ENCODE peak calls at places on chromosomes 5 and 9, in four cellular contexts. One of them, this sample, is unnamed.

GRCh38 chr5:37859805-37860204 is 20.0 kb upstream of the GDNF start:
- DNase-seq in SHP77: no peak
- DNase-seq in CD8-positive, alpha-beta memory T cell: no peak
- DNase-seq in GM23338: no peak
- DNase-seq in this sample: no peak

GRCh38 chr9:105475302-105475701 is 27.5 kb downstream of the FSD1L start:
- DNase-seq in GM23338: peak; percentile 68
- DNase-seq in SHP77: no peak
- DNase-seq in CD8-positive, alpha-beta memory T cell: no peak
- DNase-seq in this sample: peak; percentile 35

GRCh38 chr5:143374496-143375217 is 28.8 kb downstream of the NR3C1 start:
- DNase-seq in GM23338: no peak
- DNase-seq in CD8-positive, alpha-beta memory T cell: no peak
- DNase-seq in SHP77: no peak
- DNase-seq in this sample: no peak

GRCh38 chr9:2411459-2412215 is 209.9 kb upstream of the VLDLR start:
- DNase-seq in GM23338: peak; percentile 67
- DNase-seq in CD8-positive, alpha-beta memory T cell: no peak
- DNase-seq in SHP77: no peak
- DNase-seq in this sample: peak; percentile 12

GRCh38 chr9:95176755-95177319 is 140.7 kb downstream of the FANCC start:
- DNase-seq in SHP77: no peak
- DNase-seq in CD8-positive, alpha-beta memory T cell: no peak
- DNase-seq in GM23338: no peak
- DNase-seq in this sample: no peak

GRCh38 chr5:366541-367357 is 45.2 kb downstream of the AHRR start:
- DNase-seq in SHP77: no peak
- DNase-seq in GM23338: no peak
- DNase-seq in CD8-positive, alpha-beta memory T cell: no peak
- DNase-seq in this sample: no peak

GRCh38 chr9:97312556-97312955 is 5.1 kb downstream of the CCDC180 start:
- DNase-seq in SHP77: no peak
- DNase-seq in GM23338: no peak
- DNase-seq in CD8-positive, alpha-beta memory T cell: no peak
- DNase-seq in this sample: no peak

GRCh38 chr9:133981958-133982681 is 10.0 kb downstream of the VAV2 start:
- DNase-seq in SHP77: no peak
- DNase-seq in CD8-positive, alpha-beta memory T cell: no peak
- DNase-seq in GM23338: peak; percentile 30
- DNase-seq in this sample: peak; percentile 68

GRCh38 chr5:12934722-12935121 is 1009.8 kb downstream of the DNAH5 start:
- DNase-seq in GM23338: no peak
- DNase-seq in SHP77: peak; percentile 48
- DNase-seq in CD8-positive, alpha-beta memory T cell: no peak
- DNase-seq in this sample: no peak

GRCh38 chr5:68423154-68423811 is 207.7 kb downstream of the PIK3R1 start:
- DNase-seq in CD8-positive, alpha-beta memory T cell: no peak
- DNase-seq in SHP77: no peak
- DNase-seq in GM23338: no peak
- DNase-seq in this sample: no peak

GRCh38 chr9:122846371-122847060 is 18.1 kb upstream of the PDCL start:
- DNase-seq in GM23338: no peak
- DNase-seq in CD8-positive, alpha-beta memory T cell: peak; percentile 84
- DNase-seq in SHP77: no peak
- DNase-seq in this sample: no peak

GRCh38 chr9:13845460-13845859 is 468.5 kb downstream of the NFIB start:
- DNase-seq in SHP77: no peak
- DNase-seq in GM23338: no peak
- DNase-seq in CD8-positive, alpha-beta memory T cell: no peak
- DNase-seq in this sample: no peak

GRCh38 chr5:62578540-62578939 is at the start of gene LRRC70:
- DNase-seq in CD8-positive, alpha-beta memory T cell: peak; percentile 81
- DNase-seq in GM23338: peak; percentile 85
- DNase-seq in SHP77: no peak
- DNase-seq in this sample: no peak

GRCh38 chr5:76813982-76814562 is 4.8 kb upstream of the F2RL1 start:
- DNase-seq in GM23338: no peak
- DNase-seq in CD8-positive, alpha-beta memory T cell: no peak
- DNase-seq in SHP77: no peak
- DNase-seq in this sample: no peak

GRCh38 chr9:17536027-17536426 is 42.8 kb upstream of the SH3GL2 start:
- DNase-seq in CD8-positive, alpha-beta memory T cell: no peak
- DNase-seq in GM23338: no peak
- DNase-seq in SHP77: no peak
- DNase-seq in this sample: no peak

GRCh38 chr9:7879551-7880245 is 80.1 kb upstream of the DMAC1 start:
- DNase-seq in CD8-positive, alpha-beta memory T cell: no peak
- DNase-seq in GM23338: peak; percentile 48
- DNase-seq in SHP77: no peak
- DNase-seq in this sample: peak; percentile 2

GRCh38 chr9:33742519-33742918 is 52.8 kb upstream of the PRSS3 start:
- DNase-seq in SHP77: peak; percentile 3
- DNase-seq in CD8-positive, alpha-beta memory T cell: no peak
- DNase-seq in GM23338: peak; percentile 22
- DNase-seq in this sample: no peak

GRCh38 chr5:176639981-176640380 is 7.3 kb upstream of the TSPAN17 start:
- DNase-seq in CD8-positive, alpha-beta memory T cell: no peak
- DNase-seq in GM23338: no peak
- DNase-seq in SHP77: no peak
- DNase-seq in this sample: no peak

GRCh38 chr5:102865510-102866314 is 110.6 kb downstream of the PAM start:
- DNase-seq in GM23338: peak; percentile 91
- DNase-seq in SHP77: no peak
- DNase-seq in CD8-positive, alpha-beta memory T cell: peak; percentile 12
- DNase-seq in this sample: peak; percentile 64

GRCh38 chr9:119060629-119061385 is 308.4 kb downstream of the BRINP1 start:
- DNase-seq in GM23338: no peak
- DNase-seq in CD8-positive, alpha-beta memory T cell: no peak
- DNase-seq in SHP77: no peak
- DNase-seq in this sample: no peak

GRCh38 chr5:149924481-149924880 is 20.1 kb downstream of the PDE6A start:
- DNase-seq in CD8-positive, alpha-beta memory T cell: no peak
- DNase-seq in GM23338: no peak
- DNase-seq in SHP77: no peak
- DNase-seq in this sample: no peak

GRCh38 chr5:3346111-3346820 is 249.4 kb upstream of the IRX1 start:
- DNase-seq in GM23338: no peak
- DNase-seq in CD8-positive, alpha-beta memory T cell: no peak
- DNase-seq in SHP77: no peak
- DNase-seq in this sample: no peak